ENCODE peak calls at places on chromosomes 11 and 22, in five cellular contexts. One of them, this sample, is unnamed.

GRCh38 chr11:2933376-2934056 is 4.3 kb upstream of the PHLDA2 start:
- DNase-seq in NCI-H2171: no peak
- DNase-seq in cardiac fibroblast: peak
- DNase-seq in mucosa of descending colon: peak
- DNase-seq in activated naive CD8-positive, alpha-beta T cell treated with anti-CD3 and anti-CD28 coated beads for 36 hours: peak
- DNase-seq in this sample: no peak

GRCh38 chr11:35919244-35919643 is 24.6 kb upstream of the LDLRAD3 start:
- DNase-seq in activated naive CD8-positive, alpha-beta T cell treated with anti-CD3 and anti-CD28 coated beads for 36 hours: no peak
- DNase-seq in cardiac fibroblast: peak
- DNase-seq in NCI-H2171: peak
- DNase-seq in mucosa of descending colon: no peak
- DNase-seq in this sample: no peak

GRCh38 chr22:43478621-43479285 is 66.9 kb downstream of the MPPED1 start:
- DNase-seq in NCI-H2171: no peak
- DNase-seq in cardiac fibroblast: no peak
- DNase-seq in activated naive CD8-positive, alpha-beta T cell treated with anti-CD3 and anti-CD28 coated beads for 36 hours: no peak
- DNase-seq in mucosa of descending colon: no peak
- DNase-seq in this sample: no peak

GRCh38 chr11:38476808-38477565 is 1879.0 kb upstream of the RAG2 start:
- DNase-seq in cardiac fibroblast: peak
- DNase-seq in mucosa of descending colon: no peak
- DNase-seq in activated naive CD8-positive, alpha-beta T cell treated with anti-CD3 and anti-CD28 coated beads for 36 hours: no peak
- DNase-seq in NCI-H2171: no peak
- DNase-seq in this sample: no peak

GRCh38 chr22:30196141-30196866 is 50.3 kb downstream of the LIF start:
- DNase-seq in NCI-H2171: no peak
- DNase-seq in cardiac fibroblast: peak
- DNase-seq in mucosa of descending colon: peak
- DNase-seq in activated naive CD8-positive, alpha-beta T cell treated with anti-CD3 and anti-CD28 coated beads for 36 hours: peak
- DNase-seq in this sample: peak

GRCh38 chr11:35982061-35982460 is 38.2 kb downstream of the LDLRAD3 start:
- DNase-seq in NCI-H2171: no peak
- DNase-seq in cardiac fibroblast: no peak
- DNase-seq in activated naive CD8-positive, alpha-beta T cell treated with anti-CD3 and anti-CD28 coated beads for 36 hours: no peak
- DNase-seq in mucosa of descending colon: no peak
- DNase-seq in this sample: no peak

GRCh38 chr22:50684986-50685385 is 12.4 kb downstream of the SHANK3 start:
- DNase-seq in cardiac fibroblast: peak
- DNase-seq in activated naive CD8-positive, alpha-beta T cell treated with anti-CD3 and anti-CD28 coated beads for 36 hours: no peak
- DNase-seq in NCI-H2171: no peak
- DNase-seq in mucosa of descending colon: no peak
- DNase-seq in this sample: no peak

GRCh38 chr22:25900880-25901279 is 158.9 kb downstream of the MYO18B start:
- DNase-seq in activated naive CD8-positive, alpha-beta T cell treated with anti-CD3 and anti-CD28 coated beads for 36 hours: no peak
- DNase-seq in NCI-H2171: no peak
- DNase-seq in mucosa of descending colon: no peak
- DNase-seq in cardiac fibroblast: no peak
- DNase-seq in this sample: no peak

GRCh38 chr11:47946682-47947575 is 33.4 kb upstream of the PTPRJ start:
- DNase-seq in cardiac fibroblast: peak
- DNase-seq in NCI-H2171: no peak
- DNase-seq in mucosa of descending colon: peak
- DNase-seq in activated naive CD8-positive, alpha-beta T cell treated with anti-CD3 and anti-CD28 coated beads for 36 hours: peak
- DNase-seq in this sample: no peak

GRCh38 chr11:46105902-46106301 is 15.4 kb downstream of the PHF21A start:
- DNase-seq in cardiac fibroblast: no peak
- DNase-seq in mucosa of descending colon: no peak
- DNase-seq in NCI-H2171: no peak
- DNase-seq in activated naive CD8-positive, alpha-beta T cell treated with anti-CD3 and anti-CD28 coated beads for 36 hours: no peak
- DNase-seq in this sample: no peak

GRCh38 chr11:11313426-11313825 is 39.6 kb downstream of the CSNK2A3 start:
- DNase-seq in cardiac fibroblast: peak
- DNase-seq in mucosa of descending colon: no peak
- DNase-seq in NCI-H2171: no peak
- DNase-seq in activated naive CD8-positive, alpha-beta T cell treated with anti-CD3 and anti-CD28 coated beads for 36 hours: no peak
- DNase-seq in this sample: no peak

GRCh38 chr11:47395225-47396048 is 13.0 kb upstream of the SLC39A13 start:
- DNase-seq in cardiac fibroblast: no peak
- DNase-seq in activated naive CD8-positive, alpha-beta T cell treated with anti-CD3 and anti-CD28 coated beads for 36 hours: no peak
- DNase-seq in NCI-H2171: no peak
- DNase-seq in mucosa of descending colon: no peak
- DNase-seq in this sample: no peak

GRCh38 chr11:46681814-46682213 is 18.6 kb downstream of the ARHGAP1 start:
- DNase-seq in NCI-H2171: no peak
- DNase-seq in cardiac fibroblast: no peak
- DNase-seq in activated naive CD8-positive, alpha-beta T cell treated with anti-CD3 and anti-CD28 coated beads for 36 hours: no peak
- DNase-seq in mucosa of descending colon: no peak
- DNase-seq in this sample: no peak

GRCh38 chr11:35647535-35648092 is 15.0 kb upstream of the TRIM44 start:
- DNase-seq in cardiac fibroblast: no peak
- DNase-seq in mucosa of descending colon: no peak
- DNase-seq in NCI-H2171: peak
- DNase-seq in activated naive CD8-positive, alpha-beta T cell treated with anti-CD3 and anti-CD28 coated beads for 36 hours: no peak
- DNase-seq in this sample: no peak

GRCh38 chr22:37427128-37427710 is at the start of gene ELFN2:
- DNase-seq in cardiac fibroblast: no peak
- DNase-seq in activated naive CD8-positive, alpha-beta T cell treated with anti-CD3 and anti-CD28 coated beads for 36 hours: no peak
- DNase-seq in NCI-H2171: no peak
- DNase-seq in mucosa of descending colon: no peak
- DNase-seq in this sample: peak

GRCh38 chr22:24510694-24511625 is 15.8 kb downstream of the UPB1 start:
- DNase-seq in activated naive CD8-positive, alpha-beta T cell treated with anti-CD3 and anti-CD28 coated beads for 36 hours: no peak
- DNase-seq in cardiac fibroblast: peak
- DNase-seq in mucosa of descending colon: no peak
- DNase-seq in NCI-H2171: no peak
- DNase-seq in this sample: no peak

GRCh38 chr11:75820636-75821035 is 5.6 kb downstream of the UVRAG start:
- DNase-seq in cardiac fibroblast: peak
- DNase-seq in mucosa of descending colon: no peak
- DNase-seq in NCI-H2171: no peak
- DNase-seq in activated naive CD8-positive, alpha-beta T cell treated with anti-CD3 and anti-CD28 coated beads for 36 hours: no peak
- DNase-seq in this sample: no peak

GRCh38 chr11:117259417-117259816 is 26.9 kb downstream of the RNF214 start:
- DNase-seq in cardiac fibroblast: peak
- DNase-seq in NCI-H2171: no peak
- DNase-seq in activated naive CD8-positive, alpha-beta T cell treated with anti-CD3 and anti-CD28 coated beads for 36 hours: no peak
- DNase-seq in mucosa of descending colon: no peak
- DNase-seq in this sample: no peak

GRCh38 chr11:128621491-128622136 is 34.3 kb upstream of the ETS1 start:
- DNase-seq in activated naive CD8-positive, alpha-beta T cell treated with anti-CD3 and anti-CD28 coated beads for 36 hours: no peak
- DNase-seq in mucosa of descending colon: no peak
- DNase-seq in NCI-H2171: no peak
- DNase-seq in cardiac fibroblast: peak
- DNase-seq in this sample: no peak

GRCh38 chr11:8315463-8315862 is 51.8 kb upstream of the LMO1 start:
- DNase-seq in activated naive CD8-positive, alpha-beta T cell treated with anti-CD3 and anti-CD28 coated beads for 36 hours: no peak
- DNase-seq in cardiac fibroblast: no peak
- DNase-seq in mucosa of descending colon: no peak
- DNase-seq in NCI-H2171: no peak
- DNase-seq in this sample: no peak

GRCh38 chr22:29202231-29203192 is 3.2 kb upstream of the EMID1 start:
- DNase-seq in cardiac fibroblast: peak
- DNase-seq in mucosa of descending colon: peak
- DNase-seq in activated naive CD8-positive, alpha-beta T cell treated with anti-CD3 and anti-CD28 coated beads for 36 hours: peak
- DNase-seq in NCI-H2171: no peak
- DNase-seq in this sample: peak

GRCh38 chr11:66728760-66729385 is at the start of gene SPTBN2:
- DNase-seq in mucosa of descending colon: peak
- DNase-seq in NCI-H2171: peak
- DNase-seq in cardiac fibroblast: no peak
- DNase-seq in activated naive CD8-positive, alpha-beta T cell treated with anti-CD3 and anti-CD28 coated beads for 36 hours: no peak
- DNase-seq in this sample: no peak

GRCh38 chr22:10741210-10741609 is 4786.8 kb upstream of the OR11H1 start:
- DNase-seq in mucosa of descending colon: peak
- DNase-seq in cardiac fibroblast: no peak
- DNase-seq in activated naive CD8-positive, alpha-beta T cell treated with anti-CD3 and anti-CD28 coated beads for 36 hours: no peak
- DNase-seq in NCI-H2171: no peak
- DNase-seq in this sample: no peak

GRCh38 chr11:369336-370018 is at the start of gene B4GALNT4:
- DNase-seq in mucosa of descending colon: peak
- DNase-seq in activated naive CD8-positive, alpha-beta T cell treated with anti-CD3 and anti-CD28 coated beads for 36 hours: no peak
- DNase-seq in cardiac fibroblast: no peak
- DNase-seq in NCI-H2171: peak
- DNase-seq in this sample: no peak

GRCh38 chr22:45268958-45269844 is 15.5 kb upstream of the UPK3A start:
- DNase-seq in NCI-H2171: peak
- DNase-seq in cardiac fibroblast: peak
- DNase-seq in activated naive CD8-positive, alpha-beta T cell treated with anti-CD3 and anti-CD28 coated beads for 36 hours: peak
- DNase-seq in mucosa of descending colon: peak
- DNase-seq in this sample: peak

GRCh38 chr22:50522806-50523438 is 2.5 kb downstream of the SCO2 start:
- DNase-seq in activated naive CD8-positive, alpha-beta T cell treated with anti-CD3 and anti-CD28 coated beads for 36 hours: no peak
- DNase-seq in mucosa of descending colon: no peak
- DNase-seq in cardiac fibroblast: no peak
- DNase-seq in NCI-H2171: no peak
- DNase-seq in this sample: no peak

This sample was measured in endothelial cell.